ENCODE peak calls at places on chromosome X, in seven cellular contexts. N is WTC11, E is HT-29, Q is right cardiac atrium, H is iPS-NIHi11, M is NCI-H460, C is AG04450. P is an unnamed sample.

GRCh38 chrX:152037183-152037582 is 62.7 kb upstream of the GABRE start:
- DNase-seq in E (no peak), Q (no peak), C (no peak), M (no peak), H (no peak), N (no peak), P (no peak)

GRCh38 chrX:19030805-19031204 is 46.9 kb upstream of the PHKA2 start:
- DNase-seq in C (no peak), N (no peak), M (no peak), Q (no peak), H (no peak), E (no peak), P (no peak)

GRCh38 chrX:16633754-16634153 is 16.2 kb upstream of the S100G start:
- DNase-seq in C (no peak), N (no peak), M (no peak), Q (no peak), E (no peak), H (no peak), P (no peak)

GRCh38 chrX:92249125-92249524 is 469.9 kb downstream of the PCDH11X start:
- DNase-seq in Q (no peak), M (no peak), C (no peak), H (no peak), E (no peak), N (no peak), P (no peak)

GRCh38 chrX:72247206-72247944 is 8.5 kb upstream of the ERCC6L start:
- DNase-seq in C (no peak), M (no peak), N (no peak), E (peak; percentile 78), H (no peak), Q (no peak), P (no peak)

GRCh38 chrX:38347136-38347535 is 5.3 kb upstream of the OTC start:
- DNase-seq in M (no peak), E (peak; percentile 4), Q (no peak), C (no peak), N (no peak), H (peak; percentile 7), P (no peak)

GRCh38 chrX:108516184-108516583 is 76.5 kb downstream of the COL4A5 start:
- DNase-seq in N (no peak), H (no peak), Q (no peak), C (no peak), E (no peak), M (no peak), P (no peak)

GRCh38 chrX:75963774-75964173 is 178.7 kb upstream of the MAGEE2 start:
- DNase-seq in C (no peak), Q (no peak), M (no peak), N (no peak), E (no peak), H (no peak), P (no peak)

GRCh38 chrX:139058831-139059495 is 347.4 kb upstream of the FGF13 start:
- DNase-seq in H (no peak), N (no peak), M (no peak), E (peak; percentile 2), C (no peak), Q (no peak), P (no peak)

GRCh38 chrX:129653985-129654651 is 638 bp downstream of the APLN start:
- DNase-seq in M (no peak), Q (peak; percentile 66), C (no peak), E (no peak), H (peak; percentile 51), N (peak; percentile 20), P (peak; percentile 56)

GRCh38 chrX:27807690-27808089 is at the start of gene MAGEB10:
- DNase-seq in N (no peak), M (no peak), C (no peak), Q (no peak), H (no peak), E (no peak), P (no peak)

GRCh38 chrX:14489437-14489836 is 39.9 kb upstream of the GLRA2 start:
- DNase-seq in M (no peak), Q (no peak), H (peak; percentile 6), N (no peak), E (no peak), C (no peak), P (no peak)

GRCh38 chrX:47358387-47359065 is 11.9 kb upstream of the ZNF157 start:
- DNase-seq in N (no peak), Q (no peak), E (no peak), M (no peak), H (no peak), C (no peak), P (no peak)

GRCh38 chrX:121876316-121876715 is 828.9 kb downstream of the GLUD2 start:
- DNase-seq in Q (no peak), N (no peak), M (peak; percentile 23), E (no peak), H (no peak), C (no peak), P (no peak)

GRCh38 chrX:9285342-9285771 is 179.5 kb upstream of the TBL1X start:
- DNase-seq in H (no peak), Q (no peak), M (no peak), C (no peak), N (no peak), E (no peak), P (no peak)